ENCODE peak calls at places on chromosomes 11 and 22, in eight cellular contexts. One of them, this sample, is unnamed.
A peak's percentile ranks its signal among the peaks of the same experiment; 100 is the strongest.

GRCh38 chr22:25148149-25148691 is 51.4 kb upstream of the CRYBB3 start:
- ATAC-seq in upper lobe of left lung: peak; percentile 35
- ATAC-seq in right lobe of liver: peak; percentile 85
- ATAC-seq in CD8-positive, alpha-beta T cell: no peak
- ATAC-seq in right cardiac atrium: peak; percentile 78
- ATAC-seq in PC-3: no peak
- ATAC-seq in aorta: peak; percentile 71
- ATAC-seq in left lung: peak; percentile 59
- ATAC-seq in this sample: peak; percentile 44

GRCh38 chr11:81907996-81908395 is 825.7 kb downstream of the FAM181B start:
- ATAC-seq in upper lobe of left lung: no peak
- ATAC-seq in right lobe of liver: no peak
- ATAC-seq in CD8-positive, alpha-beta T cell: no peak
- ATAC-seq in right cardiac atrium: no peak
- ATAC-seq in PC-3: no peak
- ATAC-seq in aorta: no peak
- ATAC-seq in left lung: no peak
- ATAC-seq in this sample: no peak

GRCh38 chr11:117110294-117110950 is 12.2 kb upstream of the SIK3 start:
- ATAC-seq in upper lobe of left lung: no peak
- ATAC-seq in right lobe of liver: no peak
- ATAC-seq in CD8-positive, alpha-beta T cell: no peak
- ATAC-seq in right cardiac atrium: peak; percentile 43
- ATAC-seq in PC-3: no peak
- ATAC-seq in aorta: no peak
- ATAC-seq in left lung: no peak
- ATAC-seq in this sample: no peak

GRCh38 chr11:9530020-9530628 is 43.3 kb upstream of the WEE1 start:
- ATAC-seq in upper lobe of left lung: no peak
- ATAC-seq in right lobe of liver: no peak
- ATAC-seq in CD8-positive, alpha-beta T cell: no peak
- ATAC-seq in right cardiac atrium: peak; percentile 22
- ATAC-seq in PC-3: no peak
- ATAC-seq in aorta: no peak
- ATAC-seq in left lung: peak; percentile 56
- ATAC-seq in this sample: no peak

GRCh38 chr11:115606223-115607220 is 102.3 kb upstream of the CADM1 start:
- ATAC-seq in upper lobe of left lung: no peak
- ATAC-seq in right lobe of liver: peak; percentile 67
- ATAC-seq in CD8-positive, alpha-beta T cell: no peak
- ATAC-seq in right cardiac atrium: peak; percentile 67
- ATAC-seq in PC-3: no peak
- ATAC-seq in aorta: no peak
- ATAC-seq in left lung: no peak
- ATAC-seq in this sample: no peak

GRCh38 chr11:121035823-121036222 is 11.9 kb downstream of the TBCEL start:
- ATAC-seq in upper lobe of left lung: no peak
- ATAC-seq in right lobe of liver: no peak
- ATAC-seq in CD8-positive, alpha-beta T cell: no peak
- ATAC-seq in right cardiac atrium: no peak
- ATAC-seq in PC-3: no peak
- ATAC-seq in aorta: no peak
- ATAC-seq in left lung: no peak
- ATAC-seq in this sample: no peak

GRCh38 chr11:36427079-36427478 is 83.0 kb downstream of the TRAF6 start:
- ATAC-seq in upper lobe of left lung: peak; percentile 48
- ATAC-seq in right lobe of liver: peak; percentile 40
- ATAC-seq in CD8-positive, alpha-beta T cell: no peak
- ATAC-seq in right cardiac atrium: peak; percentile 35
- ATAC-seq in PC-3: no peak
- ATAC-seq in aorta: no peak
- ATAC-seq in left lung: peak; percentile 14
- ATAC-seq in this sample: peak; percentile 38

GRCh38 chr11:19912206-19913118 is 199.8 kb downstream of the NAV2 start:
- ATAC-seq in upper lobe of left lung: no peak
- ATAC-seq in right lobe of liver: peak; percentile 53
- ATAC-seq in CD8-positive, alpha-beta T cell: no peak
- ATAC-seq in right cardiac atrium: no peak
- ATAC-seq in PC-3: no peak
- ATAC-seq in aorta: no peak
- ATAC-seq in left lung: peak; percentile 44
- ATAC-seq in this sample: no peak

GRCh38 chr22:49827307-49827852 is 293 bp downstream of the BRD1 start:
- ATAC-seq in upper lobe of left lung: peak; percentile 46
- ATAC-seq in right lobe of liver: no peak
- ATAC-seq in CD8-positive, alpha-beta T cell: peak; percentile 10
- ATAC-seq in right cardiac atrium: no peak
- ATAC-seq in PC-3: peak; percentile 13
- ATAC-seq in aorta: no peak
- ATAC-seq in left lung: peak; percentile 3
- ATAC-seq in this sample: peak; percentile 49

GRCh38 chr11:100785148-100785983 is 98.3 kb downstream of the ARHGAP42 start:
- ATAC-seq in upper lobe of left lung: peak; percentile 70
- ATAC-seq in right lobe of liver: peak; percentile 91
- ATAC-seq in CD8-positive, alpha-beta T cell: no peak
- ATAC-seq in right cardiac atrium: peak; percentile 87
- ATAC-seq in PC-3: no peak
- ATAC-seq in aorta: no peak
- ATAC-seq in left lung: peak; percentile 91
- ATAC-seq in this sample: no peak

GRCh38 chr11:114102993-114103896 is 43.7 kb downstream of the ZBTB16 start:
- ATAC-seq in upper lobe of left lung: no peak
- ATAC-seq in right lobe of liver: no peak
- ATAC-seq in CD8-positive, alpha-beta T cell: peak; percentile 44
- ATAC-seq in right cardiac atrium: no peak
- ATAC-seq in PC-3: no peak
- ATAC-seq in aorta: no peak
- ATAC-seq in left lung: no peak
- ATAC-seq in this sample: no peak

GRCh38 chr11:6365659-6366058 is 24.6 kb upstream of the SMPD1 start:
- ATAC-seq in upper lobe of left lung: no peak
- ATAC-seq in right lobe of liver: peak; percentile 96
- ATAC-seq in CD8-positive, alpha-beta T cell: no peak
- ATAC-seq in right cardiac atrium: no peak
- ATAC-seq in PC-3: no peak
- ATAC-seq in aorta: no peak
- ATAC-seq in left lung: no peak
- ATAC-seq in this sample: no peak

GRCh38 chr22:50000587-50001387 is 11.8 kb downstream of the IL17REL start:
- ATAC-seq in upper lobe of left lung: no peak
- ATAC-seq in right lobe of liver: no peak
- ATAC-seq in CD8-positive, alpha-beta T cell: no peak
- ATAC-seq in right cardiac atrium: no peak
- ATAC-seq in PC-3: no peak
- ATAC-seq in aorta: no peak
- ATAC-seq in left lung: no peak
- ATAC-seq in this sample: no peak

GRCh38 chr11:130513132-130513531 is 64.7 kb downstream of the ADAMTS15 start:
- ATAC-seq in upper lobe of left lung: peak; percentile 41
- ATAC-seq in right lobe of liver: no peak
- ATAC-seq in CD8-positive, alpha-beta T cell: no peak
- ATAC-seq in right cardiac atrium: peak; percentile 91
- ATAC-seq in PC-3: peak; percentile 43
- ATAC-seq in aorta: peak; percentile 42
- ATAC-seq in left lung: no peak
- ATAC-seq in this sample: peak; percentile 46

GRCh38 chr11:95081412-95081811 is 8.2 kb upstream of the ENDOD1 start:
- ATAC-seq in upper lobe of left lung: no peak
- ATAC-seq in right lobe of liver: peak; percentile 45
- ATAC-seq in CD8-positive, alpha-beta T cell: no peak
- ATAC-seq in right cardiac atrium: peak; percentile 93
- ATAC-seq in PC-3: no peak
- ATAC-seq in aorta: peak; percentile 85
- ATAC-seq in left lung: peak; percentile 26
- ATAC-seq in this sample: peak; percentile 73

GRCh38 chr11:64089493-64089892 is 53.8 kb downstream of the FLRT1 start:
- ATAC-seq in upper lobe of left lung: no peak
- ATAC-seq in right lobe of liver: no peak
- ATAC-seq in CD8-positive, alpha-beta T cell: no peak
- ATAC-seq in right cardiac atrium: no peak
- ATAC-seq in PC-3: no peak
- ATAC-seq in aorta: no peak
- ATAC-seq in left lung: peak; percentile 70
- ATAC-seq in this sample: no peak

GRCh38 chr11:74319139-74319538 is 7.7 kb upstream of the P4HA3 start:
- ATAC-seq in upper lobe of left lung: peak; percentile 86
- ATAC-seq in right lobe of liver: peak; percentile 64
- ATAC-seq in CD8-positive, alpha-beta T cell: no peak
- ATAC-seq in right cardiac atrium: no peak
- ATAC-seq in PC-3: peak; percentile 87
- ATAC-seq in aorta: peak; percentile 56
- ATAC-seq in left lung: peak; percentile 50
- ATAC-seq in this sample: peak; percentile 59

GRCh38 chr22:50461979-50462540 is 12.8 kb downstream of the SBF1 start:
- ATAC-seq in upper lobe of left lung: no peak
- ATAC-seq in right lobe of liver: no peak
- ATAC-seq in CD8-positive, alpha-beta T cell: no peak
- ATAC-seq in right cardiac atrium: no peak
- ATAC-seq in PC-3: no peak
- ATAC-seq in aorta: no peak
- ATAC-seq in left lung: no peak
- ATAC-seq in this sample: no peak

GRCh38 chr11:130897262-130898182 is 18.8 kb downstream of the SNX19 start:
- ATAC-seq in upper lobe of left lung: peak; percentile 80
- ATAC-seq in right lobe of liver: peak; percentile 88
- ATAC-seq in CD8-positive, alpha-beta T cell: no peak
- ATAC-seq in right cardiac atrium: peak; percentile 89
- ATAC-seq in PC-3: peak; percentile 61
- ATAC-seq in aorta: peak; percentile 92
- ATAC-seq in left lung: peak; percentile 82
- ATAC-seq in this sample: peak; percentile 92

DNA sequence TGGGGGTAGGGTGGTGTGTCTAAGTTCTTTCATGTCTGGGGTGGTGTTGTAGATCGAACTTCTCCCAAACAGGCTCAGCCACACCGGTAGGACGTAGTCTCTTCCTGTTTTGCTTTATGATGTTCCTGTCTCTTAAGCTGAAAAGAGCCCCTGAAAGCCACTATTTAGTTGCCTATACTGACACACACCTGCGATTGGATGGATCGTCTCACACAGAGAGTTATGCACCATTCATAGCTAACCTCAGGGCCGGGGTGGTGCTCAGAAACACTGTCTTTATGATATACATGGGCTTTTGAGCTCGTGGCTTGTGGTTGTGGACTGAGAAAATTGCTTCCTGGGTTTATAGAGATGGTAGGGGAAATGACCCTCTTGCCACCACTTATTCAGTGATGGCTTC is 137.6 kb downstream of the TEAD1 start:
- ATAC-seq in upper lobe of left lung: no peak
- ATAC-seq in right lobe of liver: no peak
- ATAC-seq in CD8-positive, alpha-beta T cell: no peak
- ATAC-seq in right cardiac atrium: no peak
- ATAC-seq in PC-3: no peak
- ATAC-seq in aorta: no peak
- ATAC-seq in left lung: no peak
- ATAC-seq in this sample: no peak
- H3K4me1 ChIP-seq in upper lobe of left lung: peaks cover 53% of the 10 kb centered on the region
- H3K4me1 ChIP-seq in right lobe of liver: peaks cover 10% of the 10 kb centered on the region
- H3K4me1 ChIP-seq in CD8-positive, alpha-beta T cell: no peaks in the 10 kb centered on the region
- H3K4me1 ChIP-seq in right cardiac atrium: peaks cover 34% of the 10 kb centered on the region
- H3K4me1 ChIP-seq in PC-3: peaks cover 39% of the 10 kb centered on the region
- H3K4me1 ChIP-seq in aorta: no peaks in the 10 kb centered on the region
- H3K4me1 ChIP-seq in left lung: peaks cover 30% of the 10 kb centered on the region
- H3K4me1 ChIP-seq in this sample: peaks cover 2% of the 10 kb centered on the region

GRCh38 chr22:46455453-46455852 is 82.0 kb downstream of the CELSR1 start:
- ATAC-seq in upper lobe of left lung: no peak
- ATAC-seq in right lobe of liver: no peak
- ATAC-seq in CD8-positive, alpha-beta T cell: no peak
- ATAC-seq in right cardiac atrium: no peak
- ATAC-seq in PC-3: no peak
- ATAC-seq in aorta: no peak
- ATAC-seq in left lung: no peak
- ATAC-seq in this sample: no peak

GRCh38 chr22:46454910-46455269 is 82.5 kb downstream of the CELSR1 start:
- ATAC-seq in upper lobe of left lung: no peak
- ATAC-seq in right lobe of liver: no peak
- ATAC-seq in CD8-positive, alpha-beta T cell: no peak
- ATAC-seq in right cardiac atrium: no peak
- ATAC-seq in PC-3: peak; percentile 100
- ATAC-seq in aorta: no peak
- ATAC-seq in left lung: no peak
- ATAC-seq in this sample: no peak

GRCh38 chr22:46457502-46458488 is 79.6 kb downstream of the CELSR1 start:
- ATAC-seq in upper lobe of left lung: no peak
- ATAC-seq in right lobe of liver: no peak
- ATAC-seq in CD8-positive, alpha-beta T cell: no peak
- ATAC-seq in right cardiac atrium: no peak
- ATAC-seq in PC-3: no peak
- ATAC-seq in aorta: no peak
- ATAC-seq in left lung: no peak
- ATAC-seq in this sample: no peak

GRCh38 chr22:46458525-46458924 is 78.9 kb downstream of the CELSR1 start:
- ATAC-seq in upper lobe of left lung: no peak
- ATAC-seq in right lobe of liver: no peak
- ATAC-seq in CD8-positive, alpha-beta T cell: no peak
- ATAC-seq in right cardiac atrium: no peak
- ATAC-seq in PC-3: no peak
- ATAC-seq in aorta: no peak
- ATAC-seq in left lung: no peak
- ATAC-seq in this sample: no peak

GRCh38 chr22:46456818-46457163 is 80.6 kb downstream of the CELSR1 start:
- ATAC-seq in upper lobe of left lung: no peak
- ATAC-seq in right lobe of liver: no peak
- ATAC-seq in CD8-positive, alpha-beta T cell: no peak
- ATAC-seq in right cardiac atrium: no peak
- ATAC-seq in PC-3: no peak
- ATAC-seq in aorta: no peak
- ATAC-seq in left lung: no peak
- ATAC-seq in this sample: no peak
- H3K4me1 ChIP-seq in upper lobe of left lung: peaks cover 20% of the 10 kb centered on the region
- H3K4me1 ChIP-seq in right lobe of liver: peaks cover 12% of the 10 kb centered on the region
- H3K4me1 ChIP-seq in CD8-positive, alpha-beta T cell: no peaks in the 10 kb centered on the region
- H3K4me1 ChIP-seq in right cardiac atrium: no peaks in the 10 kb centered on the region
- H3K4me1 ChIP-seq in PC-3: peaks cover 17% of the 10 kb centered on the region
- H3K4me1 ChIP-seq in aorta: no peaks in the 10 kb centered on the region
- H3K4me1 ChIP-seq in left lung: peaks cover 6% of the 10 kb centered on the region
- H3K4me1 ChIP-seq in this sample: no peaks in the 10 kb centered on the region

DNA sequence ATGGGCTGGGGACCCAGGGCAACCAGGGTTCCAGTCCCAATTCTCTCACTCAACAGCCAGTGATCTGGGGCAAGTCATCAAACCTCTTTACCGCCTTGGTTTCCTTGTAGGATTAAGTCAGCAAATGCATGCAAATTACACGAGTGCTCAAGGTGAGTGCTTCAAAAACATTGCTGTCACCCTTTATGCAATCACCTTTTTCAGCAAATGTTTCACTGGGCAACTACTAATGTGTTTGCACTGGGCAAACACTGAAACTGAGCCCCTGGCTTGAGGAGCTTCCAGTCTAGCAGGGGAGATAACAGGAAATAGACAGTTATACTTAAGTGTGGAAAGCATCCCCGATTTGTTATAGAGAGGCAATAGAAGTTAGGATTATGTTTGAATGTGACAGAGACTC is 37.7 kb upstream of the DMC1 start:
- ATAC-seq in upper lobe of left lung: no peak
- ATAC-seq in right lobe of liver: peak; percentile 64
- ATAC-seq in CD8-positive, alpha-beta T cell: no peak
- ATAC-seq in right cardiac atrium: no peak
- ATAC-seq in PC-3: no peak
- ATAC-seq in aorta: no peak
- ATAC-seq in left lung: no peak
- ATAC-seq in this sample: no peak
- H3K4me1 ChIP-seq in upper lobe of left lung: no peaks in the 10 kb centered on the region
- H3K4me1 ChIP-seq in right lobe of liver: peaks cover 23% of the 10 kb centered on the region
- H3K4me1 ChIP-seq in CD8-positive, alpha-beta T cell: no peaks in the 10 kb centered on the region
- H3K4me1 ChIP-seq in right cardiac atrium: no peaks in the 10 kb centered on the region
- H3K4me1 ChIP-seq in PC-3: peaks cover 11% of the 10 kb centered on the region
- H3K4me1 ChIP-seq in aorta: no peaks in the 10 kb centered on the region
- H3K4me1 ChIP-seq in left lung: no peaks in the 10 kb centered on the region
- H3K4me1 ChIP-seq in this sample: peaks cover 10% of the 10 kb centered on the region

GRCh38 chr11:65558785-65559509 is 788 bp upstream of the LTBP3 start:
- ATAC-seq in upper lobe of left lung: peak; percentile 72
- ATAC-seq in right lobe of liver: peak; percentile 4
- ATAC-seq in CD8-positive, alpha-beta T cell: no peak
- ATAC-seq in right cardiac atrium: peak; percentile 68
- ATAC-seq in PC-3: no peak
- ATAC-seq in aorta: peak; percentile 84
- ATAC-seq in left lung: peak; percentile 11
- ATAC-seq in this sample: peak; percentile 64
- H3K4me1 ChIP-seq in upper lobe of left lung: peaks cover 66% of the 10 kb centered on the region
- H3K4me1 ChIP-seq in right lobe of liver: peaks cover 8% of the 10 kb centered on the region
- H3K4me1 ChIP-seq in CD8-positive, alpha-beta T cell: peaks cover 61% of the 10 kb centered on the region
- H3K4me1 ChIP-seq in right cardiac atrium: peaks cover 12% of the 10 kb centered on the region
- H3K4me1 ChIP-seq in PC-3: peaks cover 59% of the 10 kb centered on the region
- H3K4me1 ChIP-seq in aorta: no peaks in the 10 kb centered on the region
- H3K4me1 ChIP-seq in left lung: peaks cover 31% of the 10 kb centered on the region
- H3K4me1 ChIP-seq in this sample: no peaks in the 10 kb centered on the region